ENCODE peak calls at places on chromosomes 3 and 15, in six cellular contexts. F is CD14-positive monocyte, O is iris pigment epithelial cell, G is NCI-H1105 treated with DMSO at 0.1 percent for 48 hours, Q is OCI-LY7, R is C1 segment of cervical spinal cord. L is an unnamed sample.

GRCh38 chr3:129121016-129121791 is 400 bp downstream of the RAB43 start:
- DNase-seq in G (no peak), Q (peak), R (no peak), F (no peak), O (peak), L (no peak)

GRCh38 chr15:34023932-34024331 is 15.1 kb downstream of the AVEN start:
- DNase-seq in G (no peak), O (peak), Q (no peak), F (no peak), R (no peak), L (no peak)

GRCh38 chr3:126939347-126939735 is 43.6 kb upstream of the PLXNA1 start:
- DNase-seq in G (no peak), O (no peak), F (no peak), R (no peak), Q (no peak), L (peak)

GRCh38 chr3:42847731-42848130 is 27.9 kb downstream of the CYP8B1 start:
- DNase-seq in F (no peak), O (no peak), Q (no peak), G (no peak), R (no peak), L (no peak)

GRCh38 chr15:101488300-101489164 is 975 bp downstream of the PCSK6 start:
- DNase-seq in Q (no peak), O (no peak), F (no peak), G (no peak), R (no peak), L (no peak)

GRCh38 chr15:32796856-32797255 is 79.1 kb downstream of the GREM1 start:
- DNase-seq in G (no peak), Q (no peak), R (no peak), O (no peak), F (no peak), L (no peak)

GRCh38 chr15:90336705-90337141 is 15.4 kb upstream of the ZNF774 start:
- DNase-seq in O (peak), F (peak), Q (peak), G (no peak), R (peak), L (no peak)

GRCh38 chr15:89059006-89059405 is 29.2 kb upstream of the ABHD2 start:
- DNase-seq in F (no peak), O (no peak), R (no peak), Q (no peak), G (no peak), L (no peak)

GRCh38 chr3:14093831-14094230 is 30.8 kb downstream of the CHCHD4 start:
- DNase-seq in G (no peak), F (no peak), Q (no peak), R (no peak), O (no peak), L (no peak)

GRCh38 chr3:99023590-99024192 is 122.2 kb upstream of the DCBLD2 start:
- DNase-seq in Q (peak), F (no peak), R (no peak), G (peak), O (peak), L (no peak)

GRCh38 chr3:38826001-38826400 is 10.0 kb upstream of the SCN10A start:
- DNase-seq in O (no peak), Q (no peak), R (no peak), F (no peak), G (no peak), L (no peak)

GRCh38 chr3:107201146-107201545 is 176.1 kb upstream of the CCDC54 start:
- DNase-seq in F (no peak), G (peak), R (no peak), Q (no peak), O (no peak), L (no peak)

GRCh38 chr3:72058493-72059081 is 273.6 kb upstream of the PROK2 start:
- DNase-seq in F (no peak), O (no peak), Q (no peak), R (no peak), G (peak), L (no peak)

GRCh38 chr15:50064674-50065073 is 54.4 kb downstream of the ATP8B4 start:
- DNase-seq in Q (no peak), O (no peak), R (no peak), F (peak), G (no peak), L (no peak)

GRCh38 chr15:59647085-59647484 is 10.2 kb downstream of the GTF2A2 start:
- DNase-seq in G (no peak), O (no peak), F (no peak), Q (no peak), R (no peak), L (no peak)

GRCh38 chr3:195003006-195003892 is 267.7 kb downstream of the XXYLT1 start:
- DNase-seq in F (no peak), O (no peak), R (no peak), Q (no peak), G (no peak), L (no peak)

GRCh38 chr3:45607790-45608189 is 13.2 kb downstream of the LIMD1 start:
- DNase-seq in F (no peak), G (no peak), O (no peak), Q (no peak), R (no peak), L (no peak)

GRCh38 chr15:75650908-75651809 is 3.4 kb downstream of the SNX33 start:
- DNase-seq in G (no peak), R (no peak), F (no peak), O (peak), Q (no peak), L (no peak)

GRCh38 chr15:83106994-83107840 is at the start of gene TM6SF1:
- DNase-seq in Q (peak), O (no peak), R (no peak), F (no peak), G (peak), L (no peak)

GRCh38 chr3:31804251-31805051 is 176.6 kb downstream of the OSBPL10 start:
- DNase-seq in G (no peak), O (peak), Q (no peak), R (no peak), F (no peak), L (no peak)

GRCh38 chr15:32991544-32992192 is 202.8 kb downstream of the FMN1 start:
- DNase-seq in G (no peak), F (no peak), Q (no peak), R (no peak), O (no peak), L (no peak)

GRCh38 chr15:41072013-41072412 is 44.1 kb downstream of the INO80 start:
- DNase-seq in G (no peak), R (no peak), F (no peak), Q (no peak), O (no peak), L (no peak)

L was measured in anterior cingulate cortex.